ENCODE peak calls at places on chromosomes 1 and 21, in five cellular contexts. P is WTC11; W is right lobe of liver; M is lower leg skin; S is stimulated activated naive CD8-positive, alpha-beta T cell treated with anti-CD3 and anti-CD28 coated beads, Interleukin-15, Interleukin-2, amounts not matched to agents 100 U/mL and 50 U/mL, for 24 hours. R is an unnamed sample.

GRCh38 chr1:147600119-147601111 is 59.1 kb downstream of the BCL9 start:
- DNase-seq in S (peak; percentile 37), M (no peak), P (no peak), W (no peak), R (peak; percentile 50)

GRCh38 chr1:67735806-67736627 is 51.0 kb downstream of the GADD45A start:
- DNase-seq in W (no peak), P (no peak), M (peak; percentile 95), S (peak; percentile 45), R (peak; percentile 89)

GRCh38 chr1:235513495-235514366 is 9.5 kb upstream of the B3GALNT2 start:
- DNase-seq in W (no peak), M (no peak), S (peak; percentile 41), P (no peak), R (peak; percentile 66)

GRCh38 chr1:232471250-232471649 is 158.7 kb downstream of the SIPA1L2 start:
- DNase-seq in W (no peak), S (no peak), M (no peak), P (no peak), R (no peak)

GRCh38 chr1:180519846-180520245 is 17.5 kb upstream of the ACBD6 start:
- DNase-seq in P (no peak), S (no peak), M (no peak), W (no peak), R (no peak)

GRCh38 chr21:34815831-34816700 is 147.3 kb downstream of the CLIC6 start:
- DNase-seq in W (no peak), S (no peak), M (peak; percentile 74), P (no peak), R (no peak)

GRCh38 chr1:235710665-235711064 is 61.1 kb upstream of the GNG4 start:
- DNase-seq in W (no peak), M (no peak), S (no peak), P (no peak), R (no peak)

GRCh38 chr1:94383966-94384408 is 34.2 kb upstream of the ABCD3 start:
- DNase-seq in P (no peak), W (no peak), S (no peak), M (no peak), R (no peak)

GRCh38 chr21:30444204-30444603 is 4.1 kb downstream of the KRTAP15-1 start:
- DNase-seq in P (peak; percentile 31), W (no peak), S (no peak), M (no peak), R (peak; percentile 3)

GRCh38 chr1:211697356-211697755 is 21.9 kb upstream of the NEK2 start:
- DNase-seq in P (no peak), S (no peak), M (no peak), W (no peak), R (no peak)

GRCh38 chr1:182783068-182783467 is 6.5 kb upstream of the NPL start:
- DNase-seq in P (peak; percentile 52), W (no peak), S (peak; percentile 16), M (peak; percentile 48), R (no peak)

GRCh38 chr1:226350504-226350865 is 41.5 kb upstream of the LIN9 start:
- DNase-seq in M (no peak), P (no peak), W (no peak), S (no peak), R (no peak)

GRCh38 chr1:53307037-53307436 is 20.8 kb downstream of the LRP8 start:
- DNase-seq in M (no peak), S (no peak), W (no peak), P (no peak), R (no peak)

GRCh38 chr1:201850053-201850397 is 21.1 kb downstream of the IPO9 start:
- DNase-seq in M (no peak), P (no peak), W (no peak), S (no peak), R (peak; percentile 16)

GRCh38 chr1:181061891-181062777 is 26.4 kb upstream of the IER5 start:
- DNase-seq in P (no peak), S (peak; percentile 60), M (no peak), W (peak; percentile 56), R (no peak)

GRCh38 chr1:241323510-241323909 is 33.5 kb downstream of the RGS7 start:
- DNase-seq in M (no peak), W (no peak), P (peak; percentile 78), S (peak; percentile 18), R (peak; percentile 48)

GRCh38 chr1:226366290-226366689 is 41.6 kb downstream of the PARP1 start:
- DNase-seq in W (no peak), S (no peak), M (no peak), P (no peak), R (no peak)

GRCh38 chr1:207962716-207963428 is 51.9 kb upstream of the CD34 start:
- DNase-seq in S (no peak), W (peak; percentile 61), P (peak; percentile 26), M (peak; percentile 96), R (no peak)

GRCh38 chr1:215133532-215133931 is 51.0 kb downstream of the KCNK2 start:
- DNase-seq in P (no peak), M (no peak), S (no peak), W (no peak), R (no peak)

R was measured in COLO829.